ENCODE peak calls at places on chromosome 10, in five cellular contexts. Z, I, R, E and O are unnamed samples.
A peak's percentile ranks its signal among the peaks of the same experiment; 100 is the strongest.

GRCh38 chr10:660980-661890 is 28.2 kb downstream of the DIP2C start:
- DNase-seq in R (peak; percentile 71), I (no peak), Z (no peak), E (no peak), O (no peak)

GRCh38 chr10:20596911-20597310 is 300.2 kb downstream of the NEBL start:
- DNase-seq in E (peak; percentile 85), Z (no peak), R (no peak), I (no peak), O (no peak)

GRCh38 chr10:123119081-123119480 is 16.7 kb upstream of the HMX3 start:
- DNase-seq in I (no peak), Z (no peak), R (no peak), E (no peak), O (no peak)

GRCh38 chr10:33635967-33636366 is 301.5 kb upstream of the NRP1 start:
- DNase-seq in Z (no peak), I (no peak), R (no peak), E (no peak), O (no peak)

GRCh38 chr10:67883710-67884312 is 645 bp upstream of the SIRT1 start:
- DNase-seq in Z (no peak), R (no peak), E (no peak), I (no peak), O (peak; percentile 28)

GRCh38 chr10:95394161-95394880 is 103.5 kb upstream of the PDLIM1 start:
- DNase-seq in R (no peak), I (no peak), E (peak; percentile 52), Z (peak; percentile 61), O (no peak)

GRCh38 chr10:98567396-98567795 is 120.7 kb upstream of the HPS1 start:
- DNase-seq in I (no peak), Z (no peak), R (no peak), E (no peak), O (no peak)

GRCh38 chr10:131238669-131239280 is 72.7 kb downstream of the TCERG1L start:
- DNase-seq in E (no peak), Z (no peak), R (no peak), I (no peak), O (no peak)

GRCh38 chr10:17025444-17026295 is 103.9 kb downstream of the CUBN start:
- DNase-seq in R (no peak), I (no peak), Z (peak; percentile 90), E (peak; percentile 100), O (no peak)

GRCh38 chr10:101933976-101934375 is 90.4 kb upstream of the KCNIP2 start:
- DNase-seq in Z (no peak), E (no peak), I (no peak), R (no peak), O (no peak)

GRCh38 chr10:123150986-123151738 is 3.0 kb upstream of the BUB3 start:
- DNase-seq in E (peak; percentile 19), I (no peak), R (no peak), Z (peak; percentile 54), O (no peak)

GRCh38 chr10:5496261-5497250 is 2.8 kb downstream of the CALML5 start:
- DNase-seq in R (peak; percentile 49), I (no peak), Z (no peak), E (no peak), O (no peak)

GRCh38 chr10:520402-520787 is 169.1 kb downstream of the DIP2C start:
- DNase-seq in R (peak; percentile 48), I (no peak), Z (no peak), E (peak; percentile 18), O (no peak)

GRCh38 chr10:97318772-97319651 is at the start of gene FRAT1:
- DNase-seq in E (peak; percentile 92), Z (peak; percentile 90), R (peak; percentile 91), I (peak; percentile 84), O (peak; percentile 98)

GRCh38 chr10:88932539-88933256 is 19.9 kb downstream of the ACTA2 start:
- DNase-seq in I (no peak), E (peak; percentile 79), R (peak; percentile 85), Z (peak; percentile 44), O (peak; percentile 88)

GRCh38 chr10:44908071-44908709 is 2.9 kb upstream of the TMEM72 start:
- DNase-seq in I (no peak), Z (no peak), R (no peak), E (peak; percentile 20), O (no peak)

GRCh38 chr10:45243261-45243660 is 72.1 kb downstream of the OR13A1 start:
- DNase-seq in I (no peak), R (no peak), Z (no peak), E (no peak), O (no peak)

GRCh38 chr10:69337312-69338132 is 59.2 kb downstream of the HK1 start:
- DNase-seq in R (peak; percentile 82), Z (no peak), I (no peak), E (peak; percentile 91), O (no peak)

GRCh38 chr10:118551535-118552100 is 43.8 kb downstream of the PRLHR start:
- DNase-seq in I (no peak), Z (no peak), E (no peak), R (no peak), O (no peak)

GRCh38 chr10:125774144-125774543 is 1.5 kb downstream of the MMP21 start:
- DNase-seq in I (no peak), R (no peak), E (no peak), Z (no peak), O (no peak)

GRCh38 chr10:95445837-95446347 is 115.3 kb downstream of the SORBS1 start:
- DNase-seq in Z (peak; percentile 34), R (peak; percentile 89), E (peak; percentile 85), I (peak; percentile 23), O (peak; percentile 84)

GRCh38 chr10:987635-987905 is 664 bp upstream of the GTPBP4 start:
- DNase-seq in E (no peak), I (no peak), R (no peak), Z (no peak), O (no peak)

GRCh38 chr10:17214486-17214885 is 13.0 kb upstream of the TRDMT1 start:
- DNase-seq in I (no peak), R (no peak), E (peak; percentile 61), Z (no peak), O (no peak)

GRCh38 chr10:70302292-70302691 is 18.5 kb upstream of the NPFFR1 start:
- DNase-seq in Z (no peak), R (no peak), I (no peak), E (peak; percentile 25), O (no peak)

GRCh38 chr10:97828721-97829120 is 20.9 kb upstream of the GOLGA7B start:
- DNase-seq in I (no peak), E (no peak), Z (peak; percentile 20), R (no peak), O (no peak)

GRCh38 chr10:1154531-1154930 is 98.3 kb downstream of the WDR37 start:
- DNase-seq in I (no peak), R (peak; percentile 32), Z (no peak), E (no peak), O (peak; percentile 3)

GRCh38 chr10:3542185-3542611 is 242.8 kb downstream of the KLF6 start:
- DNase-seq in R (peak; percentile 76), Z (no peak), E (peak; percentile 95), I (no peak), O (no peak)

GRCh38 chr10:87656431-87657072 is 3.1 kb upstream of the PAPSS2 start:
- DNase-seq in I (no peak), R (no peak), Z (no peak), E (peak; percentile 46), O (no peak)

GRCh38 chr10:113780681-113781250 is 29.3 kb downstream of the PLEKHS1 start:
- DNase-seq in E (no peak), R (no peak), I (no peak), Z (no peak), O (no peak)

GRCh38 chr10:29703276-29703675 is 68.5 kb upstream of the SVIL start:
- DNase-seq in Z (no peak), E (peak; percentile 28), I (no peak), R (no peak), O (no peak)

GRCh38 chr10:28431139-28431538 is 101.8 kb upstream of the WAC start:
- DNase-seq in Z (no peak), R (no peak), I (no peak), E (no peak), O (no peak)

GRCh38 chr10:13788701-13789447 is 202.1 kb downstream of the PRPF18 start:
- DNase-seq in E (peak; percentile 66), I (no peak), Z (peak; percentile 27), R (peak; percentile 89), O (peak; percentile 92)

GRCh38 chr10:68073631-68074403 is 1.3 kb downstream of the HERC4 start:
- DNase-seq in Z (no peak), I (no peak), R (no peak), E (no peak), O (no peak)

GRCh38 chr10:126944191-126944590 is 39.0 kb downstream of the DOCK1 start:
- DNase-seq in I (no peak), R (no peak), E (no peak), Z (no peak), O (peak; percentile 72)

GRCh38 chr10:33913194-33913593 is 578.7 kb upstream of the NRP1 start:
- DNase-seq in E (no peak), R (no peak), Z (no peak), I (no peak), O (no peak)